ENCODE peak calls at places on chromosomes 16 and 17, in eight cellular contexts. V, C, H, L, Q, W, P and X are unnamed samples.

GRCh38 chr16:82456683-82457082 is 170.1 kb upstream of the CDH13 start:
- DNase-seq in W (no peak), Q (peak; percentile 75), L (no peak), P (peak; percentile 64), C (peak; percentile 36), H (peak; percentile 14), V (peak; percentile 38), X (peak; percentile 55)

GRCh38 chr17:10666921-10667320 is 9.8 kb upstream of the MYH3 start:
- DNase-seq in P (no peak), V (no peak), L (no peak), Q (no peak), C (peak; percentile 18), W (no peak), H (no peak), X (no peak)

GRCh38 chr17:70048020-70048419 is 27.0 kb upstream of the KCNJ16 start:
- DNase-seq in C (no peak), H (no peak), V (no peak), Q (no peak), P (no peak), W (no peak), L (no peak), X (no peak)

GRCh38 chr17:3471599-3471998 is at the start of gene SPATA22:
- DNase-seq in P (no peak), L (no peak), W (no peak), V (no peak), Q (no peak), C (no peak), H (no peak), X (no peak)

GRCh38 chr16:89404561-89404960 is 85.8 kb downstream of the ANKRD11 start:
- DNase-seq in V (no peak), P (no peak), L (no peak), W (no peak), Q (no peak), C (no peak), H (no peak), X (no peak)

GRCh38 chr17:36827056-36827455 is 110.2 kb upstream of the LHX1 start:
- DNase-seq in V (no peak), L (no peak), P (no peak), W (no peak), C (no peak), Q (no peak), H (no peak), X (no peak)

GRCh38 chr16:83653785-83654184 is 154.0 kb upstream of the HSBP1 start:
- DNase-seq in H (no peak), W (no peak), C (peak; percentile 38), L (no peak), V (no peak), Q (no peak), P (no peak), X (no peak)

GRCh38 chr17:4800462-4801185 is 1.5 kb downstream of the C17orf114 start:
- DNase-seq in H (no peak), L (no peak), P (no peak), C (no peak), V (no peak), W (no peak), Q (no peak), X (no peak)

GRCh38 chr16:1772362-1772907 is at the start of gene EME2:
- DNase-seq in V (no peak), P (no peak), H (no peak), C (peak; percentile 33), W (no peak), L (no peak), Q (no peak), X (no peak)

GRCh38 chr17:27430882-27431491 is 25.3 kb upstream of the KSR1 start:
- DNase-seq in P (peak; percentile 49), C (peak; percentile 51), L (no peak), Q (no peak), V (no peak), W (no peak), H (peak; percentile 11), X (peak; percentile 77)